ENCODE peak calls at places on chromosome 1, in eight cellular contexts. F is mammary epithelial cell, K is thoracic aorta, V is cardiac muscle cell, G is Panc1, P is bronchial epithelial cell, Y is A549, N is testis. M is an unnamed sample.

GRCh38 chr1:53783056-53783455 is 44.1 kb upstream of the GLIS1 start:
- DNase-seq in F (peak; percentile 2), K (no peak), V (no peak), G (no peak), P (peak; percentile 61), Y (no peak), N (no peak), M (no peak)

GRCh38 chr1:168085401-168085872 is 51.3 kb downstream of the GPR161 start:
- DNase-seq in F (no peak), K (no peak), V (peak; percentile 3), G (no peak), P (no peak), Y (no peak), N (peak; percentile 84), M (no peak)

GRCh38 chr1:238562376-238562775 is 671.7 kb upstream of the ZP4 start:
- DNase-seq in F (peak; percentile 69), K (no peak), V (peak; percentile 55), G (no peak), P (peak; percentile 12), Y (no peak), N (no peak), M (no peak)

GRCh38 chr1:98668733-98669132 is 7.2 kb downstream of the SNX7 start:
- DNase-seq in F (no peak), K (no peak), V (no peak), G (no peak), P (no peak), Y (no peak), N (no peak), M (no peak)

GRCh38 chr1:212458817-212459216 is 26.1 kb downstream of the NENF start:
- DNase-seq in F (no peak), K (no peak), V (no peak), G (no peak), P (no peak), Y (no peak), N (no peak), M (no peak)

GRCh38 chr1:169759038-169759437 is 25.2 kb upstream of the SELE start:
- DNase-seq in F (no peak), K (no peak), V (no peak), G (no peak), P (no peak), Y (no peak), N (no peak), M (no peak)

GRCh38 chr1:41626146-41626545 is 141.7 kb upstream of the EDN2 start:
- DNase-seq in F (peak; percentile 92), K (no peak), V (peak; percentile 38), G (no peak), P (peak; percentile 84), Y (no peak), N (peak; percentile 5), M (no peak)

GRCh38 chr1:192399161-192399560 is 82.4 kb downstream of the RGS21 start:
- DNase-seq in F (no peak), K (no peak), V (no peak), G (no peak), P (no peak), Y (no peak), N (no peak), M (no peak)

GRCh38 chr1:25668931-25669573 is 52.5 kb downstream of the MAN1C1 start:
- DNase-seq in F (no peak), K (no peak), V (no peak), G (no peak), P (no peak), Y (no peak), N (no peak), M (no peak)

GRCh38 chr1:206141996-206142395 is 24.8 kb upstream of the AVPR1B start:
- DNase-seq in F (no peak), K (no peak), V (no peak), G (no peak), P (no peak), Y (no peak), N (no peak), M (no peak)

GRCh38 chr1:235450886-235451457 is 53.3 kb downstream of the B3GALNT2 start:
- DNase-seq in F (no peak), K (no peak), V (no peak), G (no peak), P (no peak), Y (no peak), N (no peak), M (no peak)

GRCh38 chr1:91730781-91731732 is 154.9 kb downstream of the TGFBR3 start:
- DNase-seq in F (peak; percentile 57), K (no peak), V (peak; percentile 87), G (no peak), P (peak; percentile 62), Y (no peak), N (no peak), M (no peak)

GRCh38 chr1:32997381-32997891 is 32.8 kb upstream of the RNF19B start:
- DNase-seq in F (peak; percentile 63), K (no peak), V (peak; percentile 75), G (no peak), P (peak; percentile 73), Y (no peak), N (no peak), M (no peak)

GRCh38 chr1:7223334-7224080 is 438.3 kb downstream of the CAMTA1 start:
- DNase-seq in F (peak; percentile 54), K (no peak), V (peak; percentile 3), G (peak; percentile 67), P (peak; percentile 91), Y (peak; percentile 64), N (no peak), M (no peak)

DNA sequence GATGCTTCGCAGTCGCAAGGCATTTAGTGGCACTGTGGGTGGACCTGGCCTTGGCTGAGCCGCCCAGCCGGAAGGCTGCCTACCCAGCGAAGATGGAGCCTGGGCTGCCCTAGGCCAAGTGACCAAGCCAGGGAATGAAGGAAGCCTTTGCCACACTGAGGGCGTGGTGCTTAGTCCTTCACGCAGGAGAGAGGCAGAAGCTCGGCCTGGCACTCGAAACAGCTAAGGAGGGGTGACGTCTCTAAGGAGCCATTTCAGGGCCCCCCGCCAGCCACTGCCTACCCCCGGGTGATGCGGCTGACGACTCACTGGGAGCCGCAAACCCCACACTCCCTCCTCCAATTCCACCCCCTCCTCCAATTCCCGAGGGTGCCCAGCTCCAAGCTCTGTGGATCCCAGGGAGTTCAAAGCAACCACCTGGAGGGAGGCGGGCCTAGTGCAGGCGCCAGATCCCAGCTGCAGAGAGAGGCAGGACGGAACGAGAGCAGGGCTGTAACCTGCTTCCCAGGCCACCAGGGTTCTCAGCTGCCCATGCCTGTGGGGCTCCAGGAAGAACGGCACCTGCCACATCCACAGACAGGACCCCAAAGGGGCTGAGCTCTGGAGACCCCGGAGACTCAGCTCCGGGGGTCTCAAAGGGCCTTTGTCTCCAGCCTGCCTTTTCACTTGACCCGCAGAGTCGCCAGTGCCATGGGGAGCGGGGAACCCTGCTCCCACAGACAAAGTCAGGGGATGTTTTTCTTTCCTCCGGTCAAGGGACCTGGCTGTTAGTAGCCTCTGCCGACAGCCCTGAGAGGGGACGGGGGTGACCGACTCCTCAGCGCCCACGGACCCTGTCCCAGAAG is 75.8 kb downstream of the ARHGEF16 start:
- DNase-seq in F (peak; percentile 14), K (no peak), V (no peak), G (no peak), P (no peak), Y (peak; percentile 35), N (no peak), M (no peak)
- H3K4me3 ChIP-seq in F (peak overlapping the region; percentile 40), K (peak overlapping the region; percentile 97), V (peak overlapping the region; percentile 78), G (peak overlapping the region; percentile 52), P (peak overlapping the region; percentile 37), Y (peak overlapping the region; percentile 89), N (peak overlapping the region; percentile 51), M (no peak overlapping the region)

GRCh38 chr1:225996946-225997545 is 2.1 kb downstream of the SDE2 start:
- DNase-seq in F (no peak), K (no peak), V (peak; percentile 53), G (no peak), P (no peak), Y (no peak), N (no peak), M (peak; percentile 52)

GRCh38 chr1:226001088-226001487 is 1.9 kb upstream of the SDE2 start:
- DNase-seq in F (no peak), K (no peak), V (no peak), G (no peak), P (no peak), Y (no peak), N (no peak), M (no peak)

GRCh38 chr1:225998560-225999226 is 450 bp downstream of the SDE2 start:
- DNase-seq in F (peak; percentile 18), K (no peak), V (peak; percentile 26), G (no peak), P (peak; percentile 41), Y (peak; percentile 47), N (no peak), M (peak; percentile 24)

GRCh38 chr1:225999912-226000337 is 782 bp upstream of the SDE2 start:
- DNase-seq in F (no peak), K (no peak), V (peak; percentile 82), G (no peak), P (no peak), Y (no peak), N (no peak), M (peak; percentile 77)

DNA sequence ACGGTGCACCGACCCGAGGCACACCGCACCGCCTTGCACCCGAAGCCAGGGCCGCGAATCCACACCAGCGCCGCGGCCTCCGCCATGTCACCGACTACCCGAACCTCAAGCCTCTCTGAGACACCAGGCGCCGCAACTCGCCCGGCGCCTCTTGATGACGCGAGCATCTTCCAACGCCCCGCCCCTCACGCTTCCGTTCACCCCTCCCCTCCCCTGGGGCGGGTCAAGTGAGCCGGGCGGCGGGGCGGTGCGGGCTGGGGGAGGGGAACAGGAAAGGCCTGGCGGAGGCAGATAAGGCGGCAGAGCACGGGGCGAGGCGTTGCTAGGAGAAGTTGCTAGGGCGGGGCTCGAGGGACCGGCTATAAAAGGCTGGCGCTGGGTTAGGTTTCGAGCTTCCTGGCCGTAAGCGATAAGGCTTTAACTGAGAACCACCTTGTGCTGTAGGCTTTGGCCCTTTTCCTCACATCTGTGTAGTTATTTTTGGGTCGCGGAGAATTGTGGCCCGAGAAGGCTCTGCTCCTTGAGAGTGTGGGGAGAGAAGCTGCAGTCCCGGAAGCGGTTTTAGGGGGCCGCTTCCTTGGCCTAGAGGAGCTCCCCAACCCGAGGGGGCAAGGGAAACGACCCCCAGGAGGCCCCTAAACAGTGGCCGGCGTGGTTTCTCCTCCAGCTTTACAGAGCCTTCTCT is at the start of gene SDE2:
- DNase-seq in F (peak; percentile 98), K (peak; percentile 98), V (peak; percentile 100), G (peak; percentile 93), P (peak; percentile 91), Y (peak; percentile 88), N (peak; percentile 99), M (peak; percentile 100)
- TF ChIP-seq CTCF in F (no peak), K (no peak), V (no peak), G (no peak), P (no peak), Y (no peak), N (no peak), M (no peak)

DNA sequence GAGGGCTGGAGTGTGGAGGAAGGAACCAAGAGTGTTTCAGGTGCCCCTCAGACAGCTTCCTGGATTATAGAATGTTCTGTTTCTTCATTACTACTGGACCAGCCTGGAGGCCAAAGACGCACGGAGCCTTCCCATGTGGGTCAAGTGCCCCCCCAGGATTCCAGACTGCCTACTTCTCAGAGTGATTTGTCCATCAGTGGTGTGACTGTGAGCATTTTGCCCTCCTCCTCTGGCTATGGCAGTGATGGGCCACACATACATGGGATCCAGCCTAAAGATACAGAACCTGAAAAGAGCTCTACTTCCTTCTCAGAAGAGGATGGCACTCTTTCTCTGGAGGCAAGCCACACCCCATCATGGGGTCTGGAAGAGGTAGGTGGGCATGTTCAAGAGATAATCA is 64.9 kb downstream of the MACF1 start:
- DNase-seq in F (no peak), K (no peak), V (no peak), G (no peak), P (no peak), Y (no peak), N (no peak), M (no peak)
- H3K4me3 ChIP-seq in F (peak overlapping the region; percentile 6), K (peak overlapping the region; percentile 72), V (no peak overlapping the region), G (no peak overlapping the region), P (no peak overlapping the region), Y (no peak overlapping the region), N (no peak overlapping the region), M (peak overlapping the region; percentile 61)

GRCh38 chr1:75423616-75424015 is 187.3 kb downstream of the SLC44A5 start:
- DNase-seq in F (no peak), K (no peak), V (no peak), G (no peak), P (no peak), Y (no peak), N (no peak), M (no peak)
- TF ChIP-seq CTCF in F (no peak), K (no peak), V (no peak), G (no peak), P (no peak), Y (no peak), N (no peak), M (peak; percentile 13)